ENCODE peak calls at places on chromosomes 6 and 20, in ten cellular contexts. One of them, this sample, is unnamed.

GRCh38 chr6:71545905-71546304 is 257.3 kb downstream of the OGFRL1 start:
- DNase-seq in OCI-LY7: no peak
- DNase-seq in neuronal stem cell: no peak
- DNase-seq in cardiac muscle cell: no peak
- DNase-seq in non-pigmented ciliary epithelial cell: no peak
- DNase-seq in uterus: no peak
- DNase-seq in fibroblast of lung: no peak
- DNase-seq in HCT116: no peak
- DNase-seq in HS-5: no peak
- DNase-seq in HFFc6: no peak
- DNase-seq in this sample: no peak

GRCh38 chr20:62643521-62644043 is 1.3 kb downstream of the SLCO4A1 start:
- DNase-seq in OCI-LY7: no peak
- DNase-seq in neuronal stem cell: no peak
- DNase-seq in cardiac muscle cell: no peak
- DNase-seq in non-pigmented ciliary epithelial cell: no peak
- DNase-seq in uterus: no peak
- DNase-seq in fibroblast of lung: no peak
- DNase-seq in HCT116: no peak
- DNase-seq in HS-5: no peak
- DNase-seq in HFFc6: no peak
- DNase-seq in this sample: no peak

GRCh38 chr6:136782021-136782770 is 10.1 kb downstream of the MAP3K5 start:
- DNase-seq in OCI-LY7: no peak
- DNase-seq in neuronal stem cell: no peak
- DNase-seq in cardiac muscle cell: no peak
- DNase-seq in non-pigmented ciliary epithelial cell: peak
- DNase-seq in uterus: no peak
- DNase-seq in fibroblast of lung: peak
- DNase-seq in HCT116: no peak
- DNase-seq in HS-5: no peak
- DNase-seq in HFFc6: peak
- DNase-seq in this sample: peak

GRCh38 chr20:51042064-51042463 is 19.2 kb upstream of the KCNG1 start:
- DNase-seq in OCI-LY7: no peak
- DNase-seq in neuronal stem cell: no peak
- DNase-seq in cardiac muscle cell: no peak
- DNase-seq in non-pigmented ciliary epithelial cell: no peak
- DNase-seq in uterus: no peak
- DNase-seq in fibroblast of lung: no peak
- DNase-seq in HCT116: no peak
- DNase-seq in HS-5: peak
- DNase-seq in HFFc6: no peak
- DNase-seq in this sample: no peak

GRCh38 chr6:38492031-38492430 is 147.7 kb downstream of the BTBD9 start:
- DNase-seq in OCI-LY7: no peak
- DNase-seq in neuronal stem cell: no peak
- DNase-seq in cardiac muscle cell: no peak
- DNase-seq in non-pigmented ciliary epithelial cell: no peak
- DNase-seq in uterus: no peak
- DNase-seq in fibroblast of lung: no peak
- DNase-seq in HCT116: no peak
- DNase-seq in HS-5: no peak
- DNase-seq in HFFc6: no peak
- DNase-seq in this sample: no peak

GRCh38 chr6:90144396-90144795 is 152.2 kb downstream of the BACH2 start:
- DNase-seq in OCI-LY7: no peak
- DNase-seq in neuronal stem cell: no peak
- DNase-seq in cardiac muscle cell: no peak
- DNase-seq in non-pigmented ciliary epithelial cell: no peak
- DNase-seq in uterus: no peak
- DNase-seq in fibroblast of lung: no peak
- DNase-seq in HCT116: no peak
- DNase-seq in HS-5: no peak
- DNase-seq in HFFc6: no peak
- DNase-seq in this sample: no peak

GRCh38 chr6:2108700-2109306 is 136.6 kb downstream of the GMDS start:
- DNase-seq in OCI-LY7: no peak
- DNase-seq in neuronal stem cell: no peak
- DNase-seq in cardiac muscle cell: peak
- DNase-seq in non-pigmented ciliary epithelial cell: no peak
- DNase-seq in uterus: no peak
- DNase-seq in fibroblast of lung: no peak
- DNase-seq in HCT116: no peak
- DNase-seq in HS-5: no peak
- DNase-seq in HFFc6: no peak
- DNase-seq in this sample: no peak

GRCh38 chr6:97917369-97917768 is 634.4 kb upstream of the MMS22L start:
- DNase-seq in OCI-LY7: no peak
- DNase-seq in neuronal stem cell: peak
- DNase-seq in cardiac muscle cell: peak
- DNase-seq in non-pigmented ciliary epithelial cell: no peak
- DNase-seq in uterus: no peak
- DNase-seq in fibroblast of lung: no peak
- DNase-seq in HCT116: no peak
- DNase-seq in HS-5: no peak
- DNase-seq in HFFc6: no peak
- DNase-seq in this sample: no peak

This sample was measured in HCEC 1CT.